ENCODE peak calls at places on chromosomes 2 and 18, in nine cellular contexts. G is NCI-H82; D is Right ventricle myocardium superior; P is astrocyte; Z is astrocyte of the hippocampus; H is activated naive CD8-positive, alpha-beta T cell treated with anti-CD3 and anti-CD28 coated beads for 36 hours; Q is cardiac muscle cell; E is stimulated activated CD4-positive, alpha-beta T cell treated with anti-CD3 and anti-CD28 coated beads, Interleukin-1b, Interleukin-23, amount 100 ng/mL, for 24 hours; C is hypothalamus. U is an unnamed sample.

GRCh38 chr2:120220756-120221155 is 2.4 kb downstream of the TMEM185B start:
- DNase-seq in Q (no peak), C (no peak), Z (no peak), E (no peak), G (no peak), H (no peak), P (no peak), D (no peak), U (no peak)

GRCh38 chr2:84686783-84687442 is 170.6 kb downstream of the DNAH6 start:
- DNase-seq in P (no peak), Q (no peak), C (no peak), H (no peak), Z (no peak), E (no peak), G (no peak), D (no peak), U (no peak)

GRCh38 chr2:48279347-48279746 is 250.6 kb upstream of the STON1 start:
- DNase-seq in E (no peak), Z (no peak), Q (no peak), H (no peak), C (no peak), P (no peak), G (no peak), D (no peak), U (no peak)

GRCh38 chr18:56388571-56388970 is 249.8 kb downstream of the TXNL1 start:
- DNase-seq in E (no peak), Z (no peak), G (no peak), P (peak), C (no peak), D (no peak), H (no peak), Q (no peak), U (no peak)

GRCh38 chr2:61017556-61018318 is at the start of the genes PEX13 and PUS10:
- DNase-seq in Q (peak), C (peak), P (peak), D (peak), G (peak), H (peak), E (peak), Z (peak), U (peak)

GRCh38 chr2:201466050-201466660 is 14.6 kb downstream of the STRADB start:
- DNase-seq in G (peak), Z (peak), Q (peak), C (no peak), H (no peak), E (no peak), P (peak), D (no peak), U (no peak)

GRCh38 chr2:200590090-200590489 is 4.3 kb downstream of the AOX1 start:
- DNase-seq in E (no peak), P (no peak), H (no peak), G (no peak), C (no peak), D (peak), Q (peak), Z (no peak), U (no peak)

GRCh38 chr18:67145586-67146292 is 370.8 kb downstream of the DSEL start:
- DNase-seq in Q (no peak), H (no peak), C (no peak), Z (no peak), D (no peak), G (no peak), P (no peak), E (no peak), U (no peak)

GRCh38 chr2:47254464-47254863 is 99.4 kb upstream of the STPG4 start:
- DNase-seq in D (no peak), G (no peak), H (no peak), C (no peak), P (no peak), Z (no peak), E (no peak), Q (no peak), U (no peak)

GRCh38 chr2:121356058-121356640 is 71.1 kb upstream of the TFCP2L1 start:
- DNase-seq in E (no peak), D (no peak), H (no peak), P (peak), C (peak), Q (peak), Z (peak), G (peak), U (no peak)

GRCh38 chr2:116917196-116917595 is 897.3 kb upstream of the DDX18 start:
- DNase-seq in D (no peak), E (no peak), P (no peak), H (no peak), G (no peak), C (no peak), Z (no peak), Q (no peak), U (no peak)

GRCh38 chr18:63994783-63995399 is 25.0 kb downstream of the SERPINB8 start:
- DNase-seq in E (no peak), D (peak), H (peak), G (peak), C (peak), Q (peak), Z (peak), P (peak), U (peak)

GRCh38 chr18:37483221-37483971 is 82.2 kb downstream of the CELF4 start:
- DNase-seq in Z (peak), C (no peak), Q (peak), G (peak), D (no peak), P (peak), E (no peak), H (no peak), U (no peak)

GRCh38 chr2:157329524-157329923 is 3.9 kb upstream of the ERMN start:
- DNase-seq in Q (no peak), P (no peak), D (no peak), E (no peak), C (no peak), H (no peak), G (no peak), Z (no peak), U (no peak)

GRCh38 chr2:177078416-177078815 is 134.2 kb upstream of the HNRNPA3 start:
- DNase-seq in E (no peak), Q (peak), G (no peak), P (no peak), Z (no peak), H (no peak), D (peak), C (peak), U (no peak)

GRCh38 chr2:138415891-138416494 is 85.6 kb upstream of the SPOPL start:
- DNase-seq in Z (peak), G (no peak), D (no peak), C (no peak), Q (peak), E (no peak), P (peak), H (no peak), U (no peak)

GRCh38 chr18:72410399-72410798 is 133.7 kb downstream of the CBLN2 start:
- DNase-seq in H (no peak), C (no peak), D (no peak), G (no peak), Z (no peak), E (no peak), Q (no peak), P (peak), U (no peak)

GRCh38 chr18:46084431-46084830 is 12.4 kb upstream of the PSTPIP2 start:
- DNase-seq in G (no peak), H (no peak), E (no peak), Z (no peak), P (no peak), C (no peak), Q (no peak), D (no peak), U (no peak)

GRCh38 chr2:140643761-140644187 is 1487.0 kb downstream of the LRP1B start:
- DNase-seq in P (peak), G (peak), C (no peak), D (no peak), Z (peak), E (no peak), H (no peak), Q (peak), U (no peak)

GRCh38 chr2:41414486-41415230 is 633.2 kb upstream of the PKDCC start:
- DNase-seq in P (no peak), H (no peak), E (no peak), Q (peak), D (peak), G (peak), C (no peak), Z (peak), U (no peak)

GRCh38 chr2:134206573-134206972 is 47.3 kb upstream of the MGAT5 start:
- DNase-seq in G (peak), D (peak), Q (peak), H (peak), E (no peak), P (peak), Z (peak), C (no peak), U (no peak)

GRCh38 chr18:22207022-22207758 is 37.8 kb downstream of the GATA6 start:
- DNase-seq in G (no peak), Q (peak), D (no peak), E (no peak), C (no peak), P (peak), Z (peak), H (no peak), U (no peak)

GRCh38 chr18:7980136-7980535 is 413.0 kb downstream of the PTPRM start:
- DNase-seq in G (peak), C (no peak), D (no peak), P (no peak), E (no peak), Q (no peak), H (no peak), Z (no peak), U (no peak)